ENCODE peak calls at places on chromosomes 11 and 22, in six cellular contexts. U is stimulated activated CD4-positive, alpha-beta T cell treated with anti-CD3 and anti-CD28 coated beads, Interleukin-4, amount 100 ng/mL, for 48 hours; G is RKO; H is A172; O is foreskin keratinocyte; A is HEK293T. Y is an unnamed sample.

GRCh38 chr11:120272303-120272702 is 32.4 kb downstream of the POU2F3 start:
- DNase-seq in U (no peak), G (peak; percentile 56), H (peak; percentile 69), O (peak; percentile 74), A (no peak), Y (no peak)

GRCh38 chr22:45977551-45978274 is 751 bp upstream of the WNT7B start:
- DNase-seq in U (no peak), G (no peak), H (no peak), O (no peak), A (no peak), Y (no peak)

GRCh38 chr22:23542933-23543332 is 37.2 kb downstream of the IGLL1 start:
- DNase-seq in U (no peak), G (peak; percentile 14), H (peak; percentile 33), O (no peak), A (no peak), Y (no peak)

GRCh38 chr11:86624366-86624765 is 48.0 kb downstream of the ME3 start:
- DNase-seq in U (no peak), G (no peak), H (no peak), O (no peak), A (no peak), Y (no peak)

GRCh38 chr11:36254739-36255138 is 34.5 kb downstream of the COMMD9 start:
- DNase-seq in U (no peak), G (peak; percentile 8), H (peak; percentile 39), O (peak; percentile 37), A (no peak), Y (no peak)

GRCh38 chr22:36243996-36244395 is 4.7 kb upstream of the APOL2 start:
- DNase-seq in U (no peak), G (no peak), H (no peak), O (no peak), A (no peak), Y (no peak)

GRCh38 chr22:23402275-23403151 is 177.6 kb downstream of the IGLL1 start:
- DNase-seq in U (peak; percentile 41), G (peak; percentile 71), H (no peak), O (peak; percentile 31), A (peak; percentile 91), Y (peak; percentile 34)

GRCh38 chr11:76159303-76159937 is 46.9 kb downstream of the WNT11 start:
- DNase-seq in U (no peak), G (no peak), H (no peak), O (no peak), A (no peak), Y (no peak)

GRCh38 chr22:36471341-36471821 is 10.1 kb downstream of the TXN2 start:
- DNase-seq in U (no peak), G (no peak), H (peak; percentile 46), O (peak; percentile 76), A (no peak), Y (no peak)

GRCh38 chr11:123587044-123587443 is 67.4 kb downstream of the SCN3B start:
- DNase-seq in U (no peak), G (no peak), H (peak; percentile 24), O (no peak), A (no peak), Y (no peak)